ENCODE peak calls at places on chromosomes 5 and 9, in seven cellular contexts. M, H, L, U, Q, J and I are unnamed samples.

GRCh38 chr5:154505567-154505966 is 27.5 kb upstream of the HAND1 start:
- DNase-seq in M (no peak), H (no peak), L (peak; percentile 49), U (no peak), Q (no peak), J (no peak), I (no peak)

GRCh38 chr5:114467729-114468128 is 105.9 kb downstream of the KCNN2 start:
- DNase-seq in M (no peak), H (no peak), L (no peak), U (no peak), Q (peak; percentile 17), J (no peak), I (no peak)

GRCh38 chr9:4857163-4857562 is 64.4 kb downstream of the RCL1 start:
- DNase-seq in M (no peak), H (no peak), L (no peak), U (no peak), Q (no peak), J (no peak), I (no peak)

GRCh38 chr5:111223790-111224560 is at the start of gene CAMK4:
- DNase-seq in M (peak; percentile 2), H (peak; percentile 60), L (peak; percentile 87), U (peak; percentile 75), Q (peak; percentile 73), J (peak; percentile 35), I (peak; percentile 52)

GRCh38 chr9:2493106-2493505 is 128.5 kb upstream of the VLDLR start:
- DNase-seq in M (no peak), H (no peak), L (no peak), U (no peak), Q (peak; percentile 65), J (no peak), I (no peak)

GRCh38 chr5:9173281-9174048 is 372.4 kb downstream of the SEMA5A start:
- DNase-seq in M (no peak), H (no peak), L (no peak), U (no peak), Q (peak; percentile 66), J (no peak), I (no peak)

GRCh38 chr9:124077915-124078572 is 66.5 kb downstream of the LHX2 start:
- DNase-seq in M (peak; percentile 34), H (no peak), L (no peak), U (no peak), Q (no peak), J (peak; percentile 27), I (peak; percentile 42)

GRCh38 chr9:37453827-37454226 is 11.4 kb downstream of the ZBTB5 start:
- DNase-seq in M (no peak), H (no peak), L (no peak), U (no peak), Q (no peak), J (peak; percentile 56), I (no peak)

GRCh38 chr5:169980418-169981053 is at the start of gene INSYN2B:
- DNase-seq in M (peak; percentile 39), H (peak; percentile 35), L (no peak), U (peak; percentile 80), Q (peak; percentile 87), J (peak; percentile 52), I (peak; percentile 58)

GRCh38 chr9:110555971-110556370 is 23.6 kb downstream of the SVEP1 start:
- DNase-seq in M (peak; percentile 62), H (peak; percentile 24), L (no peak), U (peak; percentile 56), Q (peak; percentile 88), J (peak; percentile 62), I (no peak)

GRCh38 chr5:27682600-27682999 is 644.2 kb upstream of the CDH9 start:
- DNase-seq in M (peak; percentile 9), H (no peak), L (no peak), U (no peak), Q (no peak), J (no peak), I (no peak)

GRCh38 chr9:34559616-34560546 is 29.6 kb downstream of the CNTFR start:
- DNase-seq in M (peak; percentile 21), H (peak; percentile 60), L (no peak), U (peak; percentile 79), Q (peak; percentile 59), J (peak; percentile 44), I (peak; percentile 47)

GRCh38 chr9:4738866-4739586 is 2.0 kb downstream of the AK3 start:
- DNase-seq in M (peak; percentile 72), H (no peak), L (no peak), U (no peak), Q (peak; percentile 14), J (no peak), I (no peak)

DNA sequence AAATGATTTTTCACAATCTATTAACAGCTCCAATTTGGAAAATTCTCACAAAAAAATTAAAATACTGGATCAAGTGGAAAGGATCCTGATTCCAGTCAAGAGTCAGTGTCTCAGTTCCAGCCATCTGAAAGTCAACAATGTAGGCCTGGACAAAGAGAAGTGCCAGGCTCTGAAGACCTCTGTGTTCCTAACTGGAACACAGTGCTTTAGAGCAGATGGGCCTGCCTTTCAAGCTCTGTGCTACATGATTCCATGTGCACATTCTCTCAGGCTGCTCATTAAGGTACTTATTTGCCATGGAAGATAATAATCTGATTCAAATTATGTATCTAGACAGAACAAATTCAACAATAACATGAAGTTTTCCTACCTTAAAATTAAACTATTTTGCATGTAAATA is 30.2 kb upstream of the ALDH1A1 start:
- DNase-seq in M (peak; percentile 86), H (no peak), L (no peak), U (no peak), Q (no peak), J (peak; percentile 69), I (no peak)
- TF ChIP-seq POLR2A in M (no peak), H (no peak), L (no peak), U (no peak), Q (no peak), J (no peak), I (no peak)

DNA sequence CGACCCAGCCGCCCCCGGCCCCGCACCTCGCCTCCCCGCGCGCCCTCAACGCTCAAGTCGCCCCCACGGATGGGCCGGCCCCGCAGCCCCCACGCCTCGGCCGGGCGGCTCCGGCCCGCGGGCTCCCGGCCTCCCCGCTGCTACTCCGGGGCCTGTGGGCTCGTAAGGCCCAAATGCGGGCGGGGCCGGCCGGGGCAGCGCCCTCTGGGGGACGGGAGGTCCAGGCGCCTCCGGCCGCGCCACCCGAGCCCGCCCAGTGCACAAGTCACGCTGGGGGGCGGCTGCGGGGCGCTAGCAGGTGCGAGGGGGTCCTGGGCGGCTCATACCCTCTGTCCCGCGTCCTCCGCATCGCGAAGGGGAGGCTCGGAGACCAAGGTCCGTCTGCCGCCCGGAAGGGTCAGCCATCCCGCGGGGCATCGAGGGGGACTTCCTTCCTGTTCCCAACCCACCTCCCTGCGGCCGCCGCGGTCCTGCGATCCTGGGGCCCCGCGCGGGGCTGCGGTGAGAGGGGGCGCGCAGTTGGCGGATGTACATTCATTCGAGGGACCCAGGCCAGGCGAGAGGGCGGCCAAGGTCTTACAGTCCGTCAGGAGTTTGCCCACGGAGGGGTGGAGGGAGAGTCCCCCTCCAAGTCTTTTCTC is at the start of gene CIZ1:
- DNase-seq in M (peak; percentile 43), H (peak; percentile 85), L (peak; percentile 97), U (peak; percentile 88), Q (peak; percentile 68), J (peak; percentile 81), I (peak; percentile 99)
- TF ChIP-seq POLR2A in M (peak; percentile 77), H (peak; percentile 65), L (no peak), U (peak; percentile 52), Q (peak; percentile 82), J (peak; percentile 49), I (peak; percentile 71)

GRCh38 chr5:95876782-95877181 is 54.3 kb upstream of the GLRX start:
- DNase-seq in M (no peak), H (no peak), L (no peak), U (no peak), Q (no peak), J (no peak), I (no peak)

GRCh38 chr5:95880081-95880926 is 57.8 kb upstream of the GLRX start:
- DNase-seq in M (no peak), H (no peak), L (no peak), U (no peak), Q (no peak), J (no peak), I (no peak)

GRCh38 chr5:95881833-95882232 is 59.3 kb upstream of the GLRX start:
- DNase-seq in M (no peak), H (no peak), L (no peak), U (no peak), Q (no peak), J (peak; percentile 57), I (no peak)

GRCh38 chr5:95879661-95880060 is 57.1 kb upstream of the GLRX start:
- DNase-seq in M (no peak), H (no peak), L (no peak), U (no peak), Q (no peak), J (no peak), I (no peak)

DNA sequence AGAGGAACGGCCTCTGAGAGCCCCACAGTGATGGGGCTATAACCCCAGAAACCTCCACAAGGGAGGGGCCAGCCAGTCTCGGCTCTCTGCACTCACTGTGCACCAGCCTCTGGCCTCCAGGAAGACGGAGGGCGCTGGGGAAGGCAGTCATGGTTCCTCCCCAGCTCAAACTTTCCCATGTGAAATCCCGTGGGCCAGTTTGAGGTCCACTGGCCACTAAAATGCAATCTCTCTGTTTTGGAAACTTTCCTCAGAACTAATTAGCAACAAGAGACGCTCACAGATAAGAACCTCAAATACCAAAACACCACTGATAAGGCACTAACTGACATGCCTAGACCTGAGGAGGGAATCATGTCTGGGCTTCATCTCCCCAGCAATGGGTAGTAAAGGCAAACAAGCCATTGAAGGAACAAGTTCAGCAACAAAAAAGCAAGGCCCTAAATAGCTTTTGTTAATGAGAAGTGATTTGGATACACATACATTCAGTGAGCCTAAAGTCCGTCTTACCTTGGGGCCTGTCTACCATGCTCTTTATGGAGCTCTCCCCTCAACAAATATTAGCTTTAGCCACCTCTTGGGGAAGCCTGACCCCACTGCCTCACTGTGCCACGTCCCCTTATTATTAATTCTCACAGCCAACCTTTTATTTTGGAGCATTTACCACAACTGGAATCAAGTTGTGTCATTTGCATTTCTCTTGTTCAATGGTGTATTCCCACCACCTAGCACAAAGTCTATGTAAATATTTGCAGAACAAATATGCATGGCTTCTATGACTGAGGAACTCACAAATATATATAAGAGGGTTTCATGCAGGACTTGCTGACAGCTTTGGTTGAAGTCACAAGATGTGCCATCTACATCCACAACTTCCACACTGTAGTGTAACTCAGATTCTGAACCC is 56.1 kb upstream of the GLRX start:
- DNase-seq in M (peak; percentile 95), H (no peak), L (no peak), U (no peak), Q (no peak), J (no peak), I (no peak)
- TF ChIP-seq POLR2A in M (peak; percentile 41), H (no peak), L (no peak), U (no peak), Q (no peak), J (no peak), I (no peak)

GRCh38 chr5:79985288-79985687 is 5.8 kb downstream of the MTX3 start:
- DNase-seq in M (no peak), H (no peak), L (no peak), U (no peak), Q (no peak), J (no peak), I (no peak)

GRCh38 chr5:79986260-79986659 is 4.8 kb downstream of the MTX3 start:
- DNase-seq in M (no peak), H (no peak), L (no peak), U (no peak), Q (no peak), J (no peak), I (no peak)

GRCh38 chr5:79992891-79993290 is 1.8 kb upstream of the MTX3 start:
- DNase-seq in M (no peak), H (no peak), L (no peak), U (no peak), Q (peak; percentile 55), J (no peak), I (no peak)

GRCh38 chr5:79990205-79990597 is 861 bp downstream of the MTX3 start:
- DNase-seq in M (no peak), H (no peak), L (no peak), U (no peak), Q (peak; percentile 36), J (no peak), I (no peak)

GRCh38 chr5:79990598-79991507 is at the start of gene MTX3:
- DNase-seq in M (peak; percentile 84), H (peak; percentile 83), L (peak; percentile 94), U (peak; percentile 91), Q (peak; percentile 73), J (peak; percentile 71), I (peak; percentile 70)
- TF ChIP-seq POLR2A in M (peak; percentile 75), H (peak; percentile 43), L (no peak), U (peak; percentile 33), Q (peak; percentile 56), J (no peak), I (peak; percentile 63)